ENCODE peak calls at places on chromosome 13, in four cellular contexts. H is breast epithelium; G is stimulated activated naive CD4-positive, alpha-beta T cell treated with Interleukin-2 at 50 U/mL for 16 hours; L is cardiac muscle cell. T is an unnamed sample.

GRCh38 chr13:34867590-34867989 is 74.5 kb upstream of the NBEA start:
- DNase-seq in L (no peak), H (no peak), G (no peak), T (peak)

GRCh38 chr13:36431204-36432105 is 840 bp upstream of the CCNA1 start:
- DNase-seq in L (peak), G (no peak), H (no peak), T (peak)

GRCh38 chr13:75305057-75305456 is 176.9 kb downstream of the TBC1D4 start:
- DNase-seq in G (no peak), L (peak), H (no peak), T (peak)

GRCh38 chr13:108911807-108912206 is 282.4 kb downstream of the MYO16 start:
- DNase-seq in L (no peak), G (no peak), H (no peak), T (no peak)

GRCh38 chr13:99542788-99543406 is 41.6 kb downstream of the TM9SF2 start:
- DNase-seq in G (peak), H (no peak), L (no peak), T (no peak)

GRCh38 chr13:99354371-99354951 is 47.3 kb upstream of the GPR183 start:
- DNase-seq in L (no peak), H (peak), G (no peak), T (no peak)

GRCh38 chr13:82206241-82206640 is 1676.0 kb downstream of the SLITRK1 start:
- DNase-seq in H (no peak), G (no peak), L (no peak), T (no peak)

GRCh38 chr13:48232420-48233096 is 448 bp upstream of the ITM2B start:
- DNase-seq in G (no peak), L (no peak), H (peak), T (no peak)

GRCh38 chr13:72304121-72304745 is 423.2 kb downstream of the MZT1 start:
- DNase-seq in G (no peak), L (no peak), H (no peak), T (no peak)

GRCh38 chr13:30026093-30026492 is 175.7 kb upstream of the UBL3 start:
- DNase-seq in L (no peak), G (no peak), H (no peak), T (no peak)

GRCh38 chr13:31978021-31978420 is 53.6 kb upstream of the FRY start:
- DNase-seq in L (no peak), H (no peak), G (no peak), T (no peak)

GRCh38 chr13:73618275-73618865 is 515.8 kb downstream of the KLF12 start:
- DNase-seq in H (no peak), L (no peak), G (no peak), T (no peak)

GRCh38 chr13:58542530-58542929 is 911.0 kb downstream of the PCDH17 start:
- DNase-seq in H (no peak), G (no peak), L (no peak), T (no peak)

GRCh38 chr13:110109910-110110309 is 197.0 kb downstream of the COL4A1 start:
- DNase-seq in G (no peak), H (no peak), L (peak), T (no peak)

GRCh38 chr13:113845723-113846638 is 17.9 kb downstream of the GAS6 start:
- DNase-seq in G (no peak), H (no peak), L (no peak), T (no peak)

GRCh38 chr13:113906566-113906965 is 42.7 kb upstream of the GAS6 start:
- DNase-seq in G (no peak), L (no peak), H (peak), T (no peak)

GRCh38 chr13:35818577-35819165 is 312.5 kb downstream of the DCLK1 start:
- DNase-seq in L (peak), H (no peak), G (no peak), T (peak)

GRCh38 chr13:76837811-76838210 is 48.4 kb downstream of the KCTD12 start:
- DNase-seq in L (no peak), G (no peak), H (no peak), T (no peak)

GRCh38 chr13:37608750-37609339 is 10.3 kb upstream of the POSTN start:
- DNase-seq in L (no peak), H (no peak), G (no peak), T (no peak)